ENCODE peak calls at places on chromosomes 2 and 18, in seven cellular contexts. M is neural progenitor cell, V is GM23248, B is astrocyte, U is GM12878, C is PC-9, W is MM.1S. Y is an unnamed sample. For H3K36me3 and H3K4me1, the result is how much of the 10 kb centered on the place peaks cover.

GRCh38 chr2:195861821-195862220 is 204.8 kb downstream of the SLC39A10 start:
- DNase-seq in V (peak), U (no peak), B (peak), M (no peak), W (no peak), C (no peak), Y (no peak)

GRCh38 chr2:159149786-159150185 is 136.7 kb downstream of the WDSUB1 start:
- DNase-seq in B (no peak), V (no peak), U (no peak), C (no peak), W (no peak), M (no peak), Y (no peak)

GRCh38 chr18:7697306-7697705 is 130.2 kb downstream of the PTPRM start:
- DNase-seq in M (no peak), V (no peak), C (no peak), B (no peak), W (no peak), U (no peak), Y (no peak)

GRCh38 chr2:209463226-209463625 is 39.4 kb downstream of the MAP2 start:
- DNase-seq in W (no peak), B (no peak), U (no peak), C (no peak), V (no peak), M (no peak), Y (no peak)

GRCh38 chr2:26772064-26773001 is 8.2 kb downstream of the SLC35F6 start:
- DNase-seq in U (no peak), V (peak), C (no peak), M (no peak), B (peak), W (no peak), Y (peak)

GRCh38 chr2:39380525-39381150 is 56.4 kb downstream of the MAP4K3 start:
- DNase-seq in B (peak), V (peak), W (no peak), U (no peak), M (no peak), C (no peak), Y (no peak)

GRCh38 chr2:20524412-20525040 is 77.7 kb downstream of the RHOB start:
- DNase-seq in M (peak), V (no peak), U (no peak), C (no peak), W (no peak), B (no peak), Y (no peak)

GRCh38 chr2:84493494-84493893 is 22.8 kb upstream of the DNAH6 start:
- DNase-seq in U (no peak), V (peak), W (no peak), B (peak), M (peak), C (no peak), Y (peak)

GRCh38 chr18:7291046-7291445 is 60.2 kb downstream of the LRRC30 start:
- DNase-seq in V (no peak), W (no peak), B (no peak), M (no peak), U (no peak), C (no peak), Y (no peak)

GRCh38 chr18:10230072-10230471 is 224.4 kb upstream of the APCDD1 start:
- DNase-seq in W (no peak), V (peak), M (no peak), C (peak), B (peak), U (no peak), Y (peak)

GRCh38 chr2:86204458-86204857 is 5.2 kb downstream of the MRPL35 start:
- DNase-seq in V (no peak), M (no peak), U (no peak), C (no peak), B (no peak), W (no peak), Y (no peak)

GRCh38 chr2:52563144-52563543 is 1204.5 kb upstream of the CHAC2 start:
- DNase-seq in W (no peak), U (no peak), C (no peak), M (no peak), B (no peak), V (no peak), Y (no peak)

GRCh38 chr18:1542230-1542774 is 637.6 kb downstream of the ADCYAP1 start:
- DNase-seq in M (no peak), U (no peak), W (no peak), B (no peak), C (no peak), V (no peak), Y (no peak)

GRCh38 chr2:128388414-128389032 is 69.9 kb upstream of the HS6ST1 start:
- DNase-seq in W (peak), M (no peak), V (peak), U (no peak), B (no peak), C (peak), Y (peak)

GRCh38 chr18:2787225-2787624 is 59.6 kb upstream of the EMILIN2 start:
- DNase-seq in U (no peak), V (no peak), W (no peak), C (no peak), M (no peak), B (no peak), Y (no peak)

GRCh38 chr2:42725657-42726056 is 38.3 kb downstream of the OXER1 start:
- DNase-seq in C (no peak), V (peak), B (no peak), U (no peak), M (no peak), W (no peak), Y (no peak)

GRCh38 chr18:56574827-56575226 is 63.6 kb downstream of the TXNL1 start:
- DNase-seq in W (no peak), B (no peak), M (no peak), C (no peak), V (no peak), U (no peak), Y (peak)

GRCh38 chr18:12766986-12767433 is 64.2 kb downstream of the PSMG2 start:
- DNase-seq in C (no peak), W (no peak), M (peak), V (no peak), U (no peak), B (no peak), Y (peak)

GRCh38 chr2:62286089-62286785 is 90.3 kb downstream of the B3GNT2 start:
- DNase-seq in U (no peak), M (no peak), W (no peak), C (no peak), V (no peak), B (no peak), Y (no peak)

GRCh38 chr2:109663721-109664120 is 49.6 kb downstream of the SOWAHC start:
- DNase-seq in U (no peak), M (no peak), C (no peak), V (peak), B (peak), W (no peak), Y (no peak)

GRCh38 chr2:162732946-162733698 is 105.4 kb downstream of the KCNH7 start:
- DNase-seq in B (peak), U (peak), M (no peak), C (peak), W (peak), V (no peak), Y (peak)

GRCh38 chr2:129469881-129470280 is 509.6 kb upstream of the RAB6C start:
- DNase-seq in W (no peak), B (no peak), C (no peak), U (no peak), V (no peak), M (no peak), Y (no peak)

GRCh38 chr2:71190959-71191943 is 35.7 kb downstream of the PAIP2B start:
- DNase-seq in M (no peak), U (no peak), C (no peak), V (peak), W (no peak), B (no peak), Y (no peak)

GRCh38 chr2:61021228-61021660 is 3.2 kb upstream of the PUS10 start:
- DNase-seq in C (no peak), W (no peak), U (no peak), M (no peak), B (no peak), V (no peak), Y (no peak)
- H3K36me3 ChIP-seq in C (under half), W (under half), U (under half), M (under half), B (under half), V (under half), Y (under half)

GRCh38 chr2:147485210-147485851 is 359.5 kb upstream of the ACVR2A start:
- DNase-seq in V (no peak), U (no peak), M (no peak), C (no peak), B (no peak), W (no peak), Y (no peak)

GRCh38 chr2:147482111-147482510 is 362.7 kb upstream of the ACVR2A start:
- DNase-seq in V (no peak), U (no peak), B (no peak), C (no peak), M (peak), W (no peak), Y (no peak)

GRCh38 chr2:147483911-147484310 is 360.9 kb upstream of the ACVR2A start:
- DNase-seq in W (no peak), U (no peak), B (no peak), M (no peak), C (no peak), V (no peak), Y (no peak)

GRCh38 chr2:147482590-147483292 is 362.1 kb upstream of the ACVR2A start:
- DNase-seq in M (no peak), C (no peak), V (peak), W (no peak), B (no peak), U (no peak), Y (no peak)

GRCh38 chr2:147483293-147483669 is 361.5 kb upstream of the ACVR2A start:
- DNase-seq in V (no peak), B (no peak), U (no peak), M (no peak), C (no peak), W (no peak), Y (no peak)
- H3K4me1 ChIP-seq in V (under half), B (under half), U (under half), M (under half), C (under half), W (under half), Y (under half)

DNA sequence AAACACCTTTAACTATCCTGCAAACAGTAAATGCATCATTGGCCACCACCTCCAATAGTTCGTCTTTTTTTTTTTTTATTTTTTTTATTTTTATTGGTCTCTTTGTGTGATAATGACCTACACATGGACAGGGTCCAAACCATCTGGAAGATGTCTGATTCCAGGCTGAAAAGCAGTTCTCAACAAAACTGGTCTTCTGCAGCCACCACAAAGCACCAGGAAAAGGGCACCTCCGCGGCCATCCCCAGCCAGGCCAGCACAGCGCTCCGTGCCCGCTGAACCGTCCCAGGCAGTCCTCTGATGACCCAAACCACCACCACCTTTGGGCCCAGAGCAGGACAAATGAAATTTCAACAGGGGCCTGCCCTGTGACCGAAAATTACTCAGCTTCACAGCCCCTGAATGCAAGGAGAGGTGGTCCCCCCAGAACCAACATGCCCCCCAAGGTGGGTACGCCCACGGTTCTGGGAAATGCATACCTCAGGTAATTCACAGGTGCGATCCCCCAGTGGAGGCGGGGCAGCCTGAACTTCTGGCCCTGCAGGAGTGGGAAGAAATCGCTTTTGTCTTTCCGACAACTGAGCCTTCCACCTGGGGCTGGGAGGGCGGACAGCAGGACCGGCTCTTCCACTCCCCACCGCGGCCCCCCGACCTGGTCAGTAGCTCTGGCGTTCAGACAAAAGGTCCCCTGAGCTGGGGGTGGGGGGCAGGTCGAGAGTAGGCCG is 1.6 kb downstream of the ARL4C start:
- DNase-seq in B (peak), V (peak), W (no peak), C (no peak), M (peak), U (no peak), Y (peak)
- TF ChIP-seq EZH2 in B (no peak), V (no peak), W (no peak), C (no peak), M (no peak), U (no peak), Y (no peak)

GRCh38 chr2:240596491-240596931 is 10.0 kb downstream of the CAPN10 start:
- DNase-seq in M (no peak), B (no peak), V (no peak), C (no peak), U (no peak), W (no peak), Y (no peak)
- H3K36me3 ChIP-seq in M (under half), B (under half), V (under half), C (under half), U (under half), W (under half), Y (under half)

GRCh38 chr18:48548921-48549320 is 10.1 kb downstream of the CTIF start:
- DNase-seq in U (no peak), M (no peak), V (no peak), C (no peak), W (no peak), B (no peak), Y (no peak)
- H3K4me1 ChIP-seq in U (under half), M (under half), V (half or more), C (under half), W (under half), B (under half), Y (under half)

DNA sequence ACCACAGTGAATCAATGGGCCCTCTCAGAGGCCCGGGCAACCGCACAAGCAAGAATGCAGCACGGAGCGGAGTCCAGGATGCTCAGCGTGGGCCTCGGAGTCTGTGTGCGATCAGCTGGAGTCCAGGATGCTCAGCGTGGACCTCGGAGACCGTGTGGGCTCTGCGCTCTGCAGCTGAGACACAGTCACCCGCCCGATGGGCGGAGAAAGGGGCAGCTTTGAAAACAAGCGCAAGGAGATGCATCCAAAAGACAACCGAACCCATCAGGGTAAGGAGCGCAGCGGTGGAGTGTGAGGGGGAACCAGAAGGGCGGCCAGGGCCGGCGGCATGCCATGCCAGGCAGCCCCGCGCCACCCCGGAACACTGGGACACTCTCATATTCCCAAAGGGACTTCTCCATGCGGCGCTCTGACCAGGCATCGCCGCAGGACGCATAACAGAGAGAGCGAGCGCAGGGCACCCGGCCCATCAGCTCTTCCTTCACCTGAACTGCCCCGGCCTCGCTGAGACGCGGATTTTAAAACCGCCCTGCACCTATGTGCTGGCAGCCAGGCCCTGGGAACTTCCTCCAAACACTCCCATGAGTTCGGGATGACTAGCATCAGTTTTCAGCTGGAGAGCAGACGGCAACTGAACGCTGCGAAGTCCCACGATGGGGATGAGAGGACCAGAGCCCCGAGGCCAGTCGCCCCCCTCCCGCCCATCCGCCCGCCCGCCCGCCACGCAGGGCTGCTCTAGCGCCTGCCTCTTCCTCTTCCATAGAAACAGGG is 44.7 kb downstream of the MC5R start:
- DNase-seq in V (no peak), B (no peak), U (no peak), C (no peak), W (no peak), M (peak), Y (no peak)
- TF ChIP-seq EZH2 in V (no peak), B (no peak), U (no peak), C (no peak), W (no peak), M (peak), Y (peak)

DNA sequence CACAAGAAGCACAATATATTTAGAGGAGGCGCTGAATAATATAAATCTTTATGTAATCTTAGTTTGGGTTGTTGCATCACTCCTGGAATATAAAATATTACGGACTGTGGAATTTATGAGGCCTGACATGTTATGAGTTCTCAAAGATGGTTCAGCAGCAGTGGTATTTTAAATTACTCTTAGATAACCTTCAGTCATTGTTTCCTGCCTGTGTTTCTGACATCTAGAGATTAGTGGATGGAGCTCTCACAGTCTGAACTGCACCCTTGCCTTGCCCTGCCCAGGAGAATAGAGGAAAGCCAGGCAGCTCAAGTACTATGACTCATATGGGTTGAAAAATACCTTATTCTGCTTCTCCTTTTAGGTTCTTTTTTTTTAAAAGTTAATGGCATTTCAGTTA is 70.0 kb downstream of the ACSL3 start:
- DNase-seq in V (no peak), C (no peak), M (no peak), W (no peak), U (no peak), B (peak), Y (no peak)
- H3K36me3 ChIP-seq in V (under half), C (half or more), M (under half), W (under half), U (under half), B (under half), Y (under half)